ENCODE peak calls at places on chromosomes 5 and 9, in eight cellular contexts. One of them, this sample, is unnamed.

GRCh38 chr9:106717686-106718085 is 145.3 kb upstream of the ZNF462 start:
- DNase-seq in CD8-positive, alpha-beta memory T cell: no peak
- DNase-seq in upper lobe of left lung: no peak
- DNase-seq in left ventricle myocardium inferior: no peak
- DNase-seq in aorta: no peak
- DNase-seq in lower leg skin: no peak
- DNase-seq in ovary: no peak
- DNase-seq in lower lobe of right lung: no peak
- DNase-seq in this sample: peak

GRCh38 chr9:127931092-127931881 is 710 bp upstream of the PIP5KL1 start:
- DNase-seq in CD8-positive, alpha-beta memory T cell: no peak
- DNase-seq in upper lobe of left lung: no peak
- DNase-seq in left ventricle myocardium inferior: no peak
- DNase-seq in aorta: peak
- DNase-seq in lower leg skin: no peak
- DNase-seq in ovary: no peak
- DNase-seq in lower lobe of right lung: no peak
- DNase-seq in this sample: peak

GRCh38 chr5:148523139-148523538 is 131.2 kb downstream of the HTR4 start:
- DNase-seq in CD8-positive, alpha-beta memory T cell: no peak
- DNase-seq in upper lobe of left lung: no peak
- DNase-seq in left ventricle myocardium inferior: no peak
- DNase-seq in aorta: no peak
- DNase-seq in lower leg skin: no peak
- DNase-seq in ovary: no peak
- DNase-seq in lower lobe of right lung: no peak
- DNase-seq in this sample: no peak

GRCh38 chr5:96023518-96023917 is 61.9 kb upstream of the ELL2 start:
- DNase-seq in CD8-positive, alpha-beta memory T cell: no peak
- DNase-seq in upper lobe of left lung: no peak
- DNase-seq in left ventricle myocardium inferior: no peak
- DNase-seq in aorta: no peak
- DNase-seq in lower leg skin: no peak
- DNase-seq in ovary: no peak
- DNase-seq in lower lobe of right lung: no peak
- DNase-seq in this sample: peak

GRCh38 chr5:163913548-163913947 is 408.1 kb downstream of the MAT2B start:
- DNase-seq in CD8-positive, alpha-beta memory T cell: no peak
- DNase-seq in upper lobe of left lung: no peak
- DNase-seq in left ventricle myocardium inferior: no peak
- DNase-seq in aorta: no peak
- DNase-seq in lower leg skin: no peak
- DNase-seq in ovary: no peak
- DNase-seq in lower lobe of right lung: no peak
- DNase-seq in this sample: peak

GRCh38 chr5:5025774-5026406 is 114.2 kb upstream of the ADAMTS16 start:
- DNase-seq in CD8-positive, alpha-beta memory T cell: no peak
- DNase-seq in upper lobe of left lung: no peak
- DNase-seq in left ventricle myocardium inferior: no peak
- DNase-seq in aorta: no peak
- DNase-seq in lower leg skin: no peak
- DNase-seq in ovary: no peak
- DNase-seq in lower lobe of right lung: no peak
- DNase-seq in this sample: no peak

GRCh38 chr5:108141676-108142075 is 240.2 kb downstream of the FBXL17 start:
- DNase-seq in CD8-positive, alpha-beta memory T cell: no peak
- DNase-seq in upper lobe of left lung: no peak
- DNase-seq in left ventricle myocardium inferior: no peak
- DNase-seq in aorta: no peak
- DNase-seq in lower leg skin: no peak
- DNase-seq in ovary: no peak
- DNase-seq in lower lobe of right lung: no peak
- DNase-seq in this sample: no peak

GRCh38 chr5:72511371-72512178 is 4.4 kb upstream of the ZNF366 start:
- DNase-seq in CD8-positive, alpha-beta memory T cell: no peak
- DNase-seq in upper lobe of left lung: no peak
- DNase-seq in left ventricle myocardium inferior: no peak
- DNase-seq in aorta: no peak
- DNase-seq in lower leg skin: no peak
- DNase-seq in ovary: no peak
- DNase-seq in lower lobe of right lung: no peak
- DNase-seq in this sample: no peak

GRCh38 chr5:154819546-154819945 is 30.9 kb downstream of the FAXDC2 start:
- DNase-seq in CD8-positive, alpha-beta memory T cell: no peak
- DNase-seq in upper lobe of left lung: no peak
- DNase-seq in left ventricle myocardium inferior: no peak
- DNase-seq in aorta: no peak
- DNase-seq in lower leg skin: no peak
- DNase-seq in ovary: no peak
- DNase-seq in lower lobe of right lung: no peak
- DNase-seq in this sample: no peak

GRCh38 chr5:128109138-128109537 is 25.6 kb downstream of the SLC12A2 start:
- DNase-seq in CD8-positive, alpha-beta memory T cell: no peak
- DNase-seq in upper lobe of left lung: peak
- DNase-seq in left ventricle myocardium inferior: peak
- DNase-seq in aorta: no peak
- DNase-seq in lower leg skin: no peak
- DNase-seq in ovary: no peak
- DNase-seq in lower lobe of right lung: no peak
- DNase-seq in this sample: no peak

GRCh38 chr5:155883966-155884555 is 442.9 kb upstream of the SGCD start:
- DNase-seq in CD8-positive, alpha-beta memory T cell: no peak
- DNase-seq in upper lobe of left lung: no peak
- DNase-seq in left ventricle myocardium inferior: no peak
- DNase-seq in aorta: no peak
- DNase-seq in lower leg skin: no peak
- DNase-seq in ovary: no peak
- DNase-seq in lower lobe of right lung: no peak
- DNase-seq in this sample: no peak

GRCh38 chr9:108838017-108838416 is 17.8 kb downstream of the ACTL7B start:
- DNase-seq in CD8-positive, alpha-beta memory T cell: no peak
- DNase-seq in upper lobe of left lung: no peak
- DNase-seq in left ventricle myocardium inferior: no peak
- DNase-seq in aorta: no peak
- DNase-seq in lower leg skin: no peak
- DNase-seq in ovary: no peak
- DNase-seq in lower lobe of right lung: no peak
- DNase-seq in this sample: peak

GRCh38 chr5:103117471-103117991 is 2.4 kb downstream of the GIN1 start:
- DNase-seq in CD8-positive, alpha-beta memory T cell: no peak
- DNase-seq in upper lobe of left lung: no peak
- DNase-seq in left ventricle myocardium inferior: no peak
- DNase-seq in aorta: no peak
- DNase-seq in lower leg skin: no peak
- DNase-seq in ovary: no peak
- DNase-seq in lower lobe of right lung: no peak
- DNase-seq in this sample: no peak
- H3K4me3 ChIP-seq in CD8-positive, alpha-beta memory T cell: no peak
- H3K4me3 ChIP-seq in upper lobe of left lung: no peak
- H3K4me3 ChIP-seq in left ventricle myocardium inferior: no peak
- H3K4me3 ChIP-seq in aorta: no peak
- H3K4me3 ChIP-seq in lower leg skin: no peak
- H3K4me3 ChIP-seq in ovary: no peak
- H3K4me3 ChIP-seq in lower lobe of right lung: no peak
- H3K4me3 ChIP-seq in this sample: no peak

DNA sequence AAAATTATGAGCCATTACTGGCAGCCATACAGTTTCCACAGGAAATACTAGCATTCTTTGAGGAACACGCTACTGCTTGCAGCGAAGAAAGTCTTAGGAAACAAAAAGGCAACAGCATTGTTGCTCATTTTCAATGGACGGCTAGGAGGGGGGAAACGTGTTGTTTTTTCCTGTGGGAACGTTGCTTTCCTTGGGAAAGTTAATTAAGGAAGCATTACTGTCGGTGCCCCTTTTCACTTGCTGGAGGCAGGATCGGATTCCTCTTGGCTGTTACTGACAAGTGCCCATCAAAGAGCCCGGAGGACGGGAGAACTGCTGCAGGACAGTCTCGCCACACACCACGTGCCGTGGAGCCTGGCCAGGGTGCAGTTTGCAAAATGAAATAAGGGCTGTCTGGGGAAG is 965 bp downstream of the SNCAIP start:
- DNase-seq in CD8-positive, alpha-beta memory T cell: no peak
- DNase-seq in upper lobe of left lung: peak
- DNase-seq in left ventricle myocardium inferior: no peak
- DNase-seq in aorta: peak
- DNase-seq in lower leg skin: peak
- DNase-seq in ovary: peak
- DNase-seq in lower lobe of right lung: no peak
- DNase-seq in this sample: peak
- H3K4me3 ChIP-seq in CD8-positive, alpha-beta memory T cell: no peak
- H3K4me3 ChIP-seq in upper lobe of left lung: peak
- H3K4me3 ChIP-seq in left ventricle myocardium inferior: peak
- H3K4me3 ChIP-seq in aorta: peak
- H3K4me3 ChIP-seq in lower leg skin: peak
- H3K4me3 ChIP-seq in ovary: peak
- H3K4me3 ChIP-seq in lower lobe of right lung: peak
- H3K4me3 ChIP-seq in this sample: peak

GRCh38 chr5:14035859-14036440 is 91.5 kb upstream of the DNAH5 start:
- DNase-seq in CD8-positive, alpha-beta memory T cell: no peak
- DNase-seq in upper lobe of left lung: no peak
- DNase-seq in left ventricle myocardium inferior: no peak
- DNase-seq in aorta: peak
- DNase-seq in lower leg skin: peak
- DNase-seq in ovary: no peak
- DNase-seq in lower lobe of right lung: no peak
- DNase-seq in this sample: peak
- H3K4me3 ChIP-seq in CD8-positive, alpha-beta memory T cell: no peak
- H3K4me3 ChIP-seq in upper lobe of left lung: peak
- H3K4me3 ChIP-seq in left ventricle myocardium inferior: peak
- H3K4me3 ChIP-seq in aorta: no peak
- H3K4me3 ChIP-seq in lower leg skin: no peak
- H3K4me3 ChIP-seq in ovary: no peak
- H3K4me3 ChIP-seq in lower lobe of right lung: no peak
- H3K4me3 ChIP-seq in this sample: peak

DNA sequence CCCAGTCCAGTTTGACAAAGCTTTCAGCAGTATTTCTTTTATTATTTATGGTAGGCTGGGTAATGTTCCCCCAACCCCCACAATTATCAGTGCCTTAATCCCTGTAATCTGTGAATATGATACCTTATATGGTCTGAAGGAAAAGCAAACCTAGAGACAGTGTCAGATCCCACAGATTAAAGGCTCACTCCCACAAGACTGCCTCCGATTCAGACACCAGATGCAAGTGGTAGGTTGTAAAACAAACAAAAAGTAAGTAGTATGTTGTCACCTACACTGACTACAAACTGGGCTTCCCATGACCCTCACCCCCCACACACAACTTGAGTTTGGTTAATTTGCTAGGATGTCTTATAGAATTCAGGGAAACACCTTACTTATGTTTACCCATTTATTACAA is 201.2 kb downstream of the NSG2 start:
- DNase-seq in CD8-positive, alpha-beta memory T cell: no peak
- DNase-seq in upper lobe of left lung: no peak
- DNase-seq in left ventricle myocardium inferior: no peak
- DNase-seq in aorta: no peak
- DNase-seq in lower leg skin: no peak
- DNase-seq in ovary: no peak
- DNase-seq in lower lobe of right lung: no peak
- DNase-seq in this sample: no peak
- H3K4me3 ChIP-seq in CD8-positive, alpha-beta memory T cell: no peak
- H3K4me3 ChIP-seq in upper lobe of left lung: no peak
- H3K4me3 ChIP-seq in left ventricle myocardium inferior: no peak
- H3K4me3 ChIP-seq in aorta: no peak
- H3K4me3 ChIP-seq in lower leg skin: no peak
- H3K4me3 ChIP-seq in ovary: no peak
- H3K4me3 ChIP-seq in lower lobe of right lung: no peak
- H3K4me3 ChIP-seq in this sample: no peak

GRCh38 chr5:77844408-77845272 is 68.5 kb upstream of the TBCA start:
- DNase-seq in CD8-positive, alpha-beta memory T cell: no peak
- DNase-seq in upper lobe of left lung: peak
- DNase-seq in left ventricle myocardium inferior: no peak
- DNase-seq in aorta: no peak
- DNase-seq in lower leg skin: no peak
- DNase-seq in ovary: no peak
- DNase-seq in lower lobe of right lung: no peak
- DNase-seq in this sample: no peak
- H3K4me3 ChIP-seq in CD8-positive, alpha-beta memory T cell: peak
- H3K4me3 ChIP-seq in upper lobe of left lung: peak
- H3K4me3 ChIP-seq in left ventricle myocardium inferior: peak
- H3K4me3 ChIP-seq in aorta: peak
- H3K4me3 ChIP-seq in lower leg skin: no peak
- H3K4me3 ChIP-seq in ovary: peak
- H3K4me3 ChIP-seq in lower lobe of right lung: peak
- H3K4me3 ChIP-seq in this sample: peak

DNA sequence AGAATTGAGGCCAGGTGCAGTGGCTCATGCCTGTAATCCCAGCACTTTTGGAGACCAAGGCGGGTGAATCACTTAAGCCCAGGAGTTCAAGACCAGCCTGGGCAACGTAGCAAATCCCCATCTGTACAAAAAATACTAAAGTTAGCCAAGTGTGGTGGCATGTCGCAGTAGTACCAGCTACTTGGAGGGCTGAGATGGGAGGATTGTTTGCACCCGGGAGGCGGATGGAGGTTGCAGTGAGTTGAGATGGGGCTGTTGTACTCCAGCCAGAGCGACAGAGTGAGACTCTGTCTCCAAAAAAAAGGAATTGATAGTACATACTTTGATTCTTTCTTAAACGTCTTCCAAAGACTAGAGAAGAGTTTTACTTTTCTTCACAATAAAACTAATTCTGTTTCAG is 132.1 kb upstream of the GRHPR start:
- DNase-seq in CD8-positive, alpha-beta memory T cell: no peak
- DNase-seq in upper lobe of left lung: no peak
- DNase-seq in left ventricle myocardium inferior: no peak
- DNase-seq in aorta: no peak
- DNase-seq in lower leg skin: no peak
- DNase-seq in ovary: no peak
- DNase-seq in lower lobe of right lung: no peak
- DNase-seq in this sample: no peak
- H3K4me3 ChIP-seq in CD8-positive, alpha-beta memory T cell: no peak
- H3K4me3 ChIP-seq in upper lobe of left lung: no peak
- H3K4me3 ChIP-seq in left ventricle myocardium inferior: no peak
- H3K4me3 ChIP-seq in aorta: no peak
- H3K4me3 ChIP-seq in lower leg skin: no peak
- H3K4me3 ChIP-seq in ovary: no peak
- H3K4me3 ChIP-seq in lower lobe of right lung: no peak
- H3K4me3 ChIP-seq in this sample: no peak

GRCh38 chr5:67014191-67014590 is 182.4 kb downstream of the CD180 start:
- DNase-seq in CD8-positive, alpha-beta memory T cell: no peak
- DNase-seq in upper lobe of left lung: no peak
- DNase-seq in left ventricle myocardium inferior: no peak
- DNase-seq in aorta: no peak
- DNase-seq in lower leg skin: no peak
- DNase-seq in ovary: no peak
- DNase-seq in lower lobe of right lung: no peak
- DNase-seq in this sample: no peak

GRCh38 chr5:67015577-67016290 is 180.9 kb downstream of the CD180 start:
- DNase-seq in CD8-positive, alpha-beta memory T cell: no peak
- DNase-seq in upper lobe of left lung: no peak
- DNase-seq in left ventricle myocardium inferior: no peak
- DNase-seq in aorta: no peak
- DNase-seq in lower leg skin: no peak
- DNase-seq in ovary: no peak
- DNase-seq in lower lobe of right lung: no peak
- DNase-seq in this sample: peak

GRCh38 chr5:67013719-67014118 is 182.9 kb downstream of the CD180 start:
- DNase-seq in CD8-positive, alpha-beta memory T cell: no peak
- DNase-seq in upper lobe of left lung: no peak
- DNase-seq in left ventricle myocardium inferior: no peak
- DNase-seq in aorta: no peak
- DNase-seq in lower leg skin: no peak
- DNase-seq in ovary: no peak
- DNase-seq in lower lobe of right lung: no peak
- DNase-seq in this sample: no peak

GRCh38 chr5:67012241-67012640 is 184.4 kb downstream of the CD180 start:
- DNase-seq in CD8-positive, alpha-beta memory T cell: no peak
- DNase-seq in upper lobe of left lung: no peak
- DNase-seq in left ventricle myocardium inferior: no peak
- DNase-seq in aorta: no peak
- DNase-seq in lower leg skin: no peak
- DNase-seq in ovary: no peak
- DNase-seq in lower lobe of right lung: no peak
- DNase-seq in this sample: no peak

GRCh38 chr5:67014957-67015400 is 181.6 kb downstream of the CD180 start:
- DNase-seq in CD8-positive, alpha-beta memory T cell: no peak
- DNase-seq in upper lobe of left lung: no peak
- DNase-seq in left ventricle myocardium inferior: no peak
- DNase-seq in aorta: no peak
- DNase-seq in lower leg skin: no peak
- DNase-seq in ovary: no peak
- DNase-seq in lower lobe of right lung: no peak
- DNase-seq in this sample: peak
- H3K4me3 ChIP-seq in CD8-positive, alpha-beta memory T cell: no peak
- H3K4me3 ChIP-seq in upper lobe of left lung: peak
- H3K4me3 ChIP-seq in left ventricle myocardium inferior: peak
- H3K4me3 ChIP-seq in aorta: no peak
- H3K4me3 ChIP-seq in lower leg skin: no peak
- H3K4me3 ChIP-seq in ovary: peak
- H3K4me3 ChIP-seq in lower lobe of right lung: peak
- H3K4me3 ChIP-seq in this sample: peak